ENCODE peak calls at places on chromosome 2, in seven cellular contexts. M, R, N, A, Z, H and E are unnamed samples.

GRCh38 chr2:200397785-200398184 is 91.3 kb downstream of the SPATS2L start:
- DNase-seq in Z (no peak), A (no peak), R (peak), N (no peak), M (peak), H (no peak), E (no peak)

GRCh38 chr2:210913461-210913860 is 357.1 kb downstream of the CPS1 start:
- DNase-seq in N (no peak), H (no peak), R (peak), M (no peak), A (no peak), Z (no peak), E (no peak)

GRCh38 chr2:120236296-120236695 is 13.1 kb upstream of the TMEM185B start:
- DNase-seq in H (no peak), M (no peak), R (no peak), A (no peak), N (no peak), Z (no peak), E (peak)

GRCh38 chr2:134636714-134637113 is 82.1 kb downstream of the TMEM163 start:
- DNase-seq in N (no peak), H (no peak), R (no peak), A (no peak), Z (no peak), M (no peak), E (no peak)

GRCh38 chr2:241846406-241846805 is 12.3 kb downstream of the PDCD1 start:
- DNase-seq in M (no peak), N (peak), H (no peak), R (no peak), A (no peak), Z (no peak), E (no peak)

GRCh38 chr2:234635284-234635683 is 138.4 kb upstream of the ARL4C start:
- DNase-seq in M (no peak), A (no peak), R (no peak), Z (no peak), H (no peak), N (no peak), E (no peak)

GRCh38 chr2:25230626-25231311 is 62.4 kb upstream of the POMC start:
- DNase-seq in Z (no peak), M (no peak), N (no peak), A (no peak), H (no peak), R (no peak), E (peak)

GRCh38 chr2:228681426-228681825 is 499.9 kb upstream of the SPHKAP start:
- DNase-seq in H (no peak), N (no peak), R (peak), Z (no peak), A (no peak), M (peak), E (no peak)

GRCh38 chr2:158575051-158575635 is 118.4 kb downstream of the PKP4 start:
- DNase-seq in R (no peak), Z (no peak), H (no peak), M (no peak), N (no peak), A (no peak), E (no peak)

GRCh38 chr2:104213758-104214157 is 640.2 kb upstream of the POU3F3 start:
- DNase-seq in M (no peak), H (no peak), N (no peak), Z (no peak), A (peak), R (no peak), E (no peak)